ENCODE peak calls at places on chromosomes 7 and 10, in eight cellular contexts. F, L, G, P, R, Y, S and U are unnamed samples. For H3K4me1, the result is how much of the 10 kb centered on the place peaks cover.

GRCh38 chr7:150716368-150716767 is at the start of gene GIMAP1:
- DNase-seq in R (peak), Y (no peak), L (no peak), P (no peak), F (no peak), S (peak), G (no peak), U (no peak)

GRCh38 chr7:128236924-128237586 is 4.0 kb upstream of the LEP start:
- DNase-seq in L (peak), Y (no peak), R (no peak), P (no peak), G (no peak), F (no peak), S (no peak), U (no peak)

GRCh38 chr10:11345224-11346054 is 266.0 kb downstream of the USP6NL start:
- DNase-seq in G (peak), R (no peak), Y (no peak), S (no peak), L (no peak), P (no peak), F (no peak), U (no peak)

GRCh38 chr10:86785021-86785420 is 28.6 kb downstream of the BMPR1A start:
- DNase-seq in S (no peak), P (no peak), G (no peak), R (no peak), L (no peak), Y (no peak), F (no peak), U (no peak)

GRCh38 chr7:26853788-26854393 is 10.5 kb downstream of the SKAP2 start:
- DNase-seq in Y (no peak), F (no peak), S (no peak), P (no peak), R (no peak), L (peak), G (no peak), U (no peak)

GRCh38 chr10:79491171-79491835 is 21.0 kb upstream of the EIF5AL1 start:
- DNase-seq in G (no peak), R (no peak), P (no peak), F (no peak), L (no peak), Y (no peak), S (no peak), U (no peak)

GRCh38 chr10:88879754-88880286 is at the start of gene STAMBPL1:
- DNase-seq in F (no peak), L (no peak), P (no peak), S (peak), G (no peak), R (no peak), Y (peak), U (no peak)

GRCh38 chr10:11014671-11015141 is 3.0 kb upstream of the CELF2 start:
- DNase-seq in L (no peak), G (no peak), Y (peak), R (peak), S (no peak), P (no peak), F (no peak), U (no peak)

GRCh38 chr10:7310076-7310475 is 100.8 kb downstream of the SFMBT2 start:
- DNase-seq in G (no peak), L (no peak), R (peak), F (no peak), Y (no peak), P (no peak), S (no peak), U (no peak)

GRCh38 chr10:28327494-28327886 is 24.6 kb upstream of the MPP7 start:
- DNase-seq in P (no peak), G (no peak), R (no peak), Y (no peak), S (no peak), L (peak), F (no peak), U (no peak)

GRCh38 chr10:97686301-97686961 is 610 bp downstream of the AVPI1 start:
- DNase-seq in F (no peak), P (no peak), L (no peak), R (no peak), Y (no peak), G (no peak), S (no peak), U (no peak)

GRCh38 chr7:92766461-92767003 is 69.8 kb downstream of the CDK6 start:
- DNase-seq in G (no peak), R (no peak), P (no peak), F (no peak), Y (no peak), S (no peak), L (peak), U (no peak)

GRCh38 chr10:598415-599170 is 90.9 kb downstream of the DIP2C start:
- DNase-seq in P (no peak), L (peak), R (no peak), G (peak), Y (no peak), F (no peak), S (no peak), U (no peak)

GRCh38 chr10:60663850-60664249 is 114.4 kb upstream of the CDK1 start:
- DNase-seq in G (no peak), R (no peak), S (no peak), L (no peak), Y (no peak), F (no peak), P (no peak), U (no peak)

GRCh38 chr10:3292601-3293000 is 120.0 kb upstream of the PITRM1 start:
- DNase-seq in S (no peak), L (no peak), F (no peak), P (no peak), Y (no peak), R (no peak), G (no peak), U (no peak)
- H3K27ac ChIP-seq in S (no peak), L (no peak), F (no peak), P (no peak), Y (no peak), R (no peak), G (no peak), U (no peak)

DNA sequence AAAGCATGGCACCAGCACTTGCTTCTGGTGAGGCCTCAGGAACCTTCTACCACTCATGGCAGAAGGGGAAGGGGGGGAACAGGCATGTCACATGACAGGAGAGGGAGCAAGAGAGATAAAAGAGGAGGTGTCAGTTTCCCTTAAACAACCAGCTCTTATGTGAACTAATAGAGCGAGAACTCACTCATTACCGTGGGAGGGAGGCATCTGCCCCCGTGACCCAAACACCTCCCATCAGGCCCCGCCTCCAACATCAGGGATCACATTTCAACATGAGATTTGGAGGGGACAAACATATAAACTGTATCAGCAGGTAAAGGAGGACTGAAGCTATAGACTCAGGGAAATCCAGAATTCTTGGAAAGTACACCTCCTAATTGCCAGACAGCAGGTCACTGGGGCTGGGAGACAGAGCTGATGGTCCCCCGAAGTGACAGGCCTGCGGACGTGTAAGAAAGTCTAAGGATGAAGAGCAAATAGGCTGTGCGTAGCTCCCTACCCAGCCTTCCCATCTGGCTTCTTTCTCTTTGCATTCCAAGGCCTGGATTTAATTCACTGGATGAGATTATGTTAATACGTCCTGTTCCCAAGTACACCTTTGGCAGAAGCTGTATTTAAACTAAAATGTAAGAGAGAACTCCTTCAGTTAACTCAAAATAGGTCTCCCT is 186.7 kb upstream of the LYZL2 start:
- DNase-seq in L (no peak), Y (no peak), R (no peak), S (no peak), P (no peak), F (no peak), G (no peak), U (no peak)
- H3K4me1 ChIP-seq in L (under half), Y (under half), R (half or more), S (under half), P (under half), F (under half), G (under half), U (under half)

DNA sequence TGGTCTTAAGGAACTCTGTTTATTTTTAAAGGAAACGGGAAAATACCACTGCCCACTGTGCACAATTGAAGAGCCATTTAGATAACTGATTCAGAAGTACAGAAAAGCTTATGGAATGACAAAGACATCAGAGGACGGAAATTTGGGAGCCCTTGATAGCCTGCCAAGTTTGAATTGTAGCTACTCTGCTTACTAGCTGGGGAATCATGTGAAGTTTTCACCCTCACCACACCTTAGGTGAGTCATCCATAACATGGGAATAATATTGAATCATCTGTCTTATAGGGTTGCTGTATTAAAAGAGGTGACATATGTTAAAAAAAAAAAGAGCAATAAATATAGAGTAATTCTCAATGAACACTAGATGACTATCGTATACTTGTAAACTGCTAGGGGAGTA is 1104.2 kb downstream of the GATA3 start:
- DNase-seq in G (no peak), Y (no peak), F (no peak), R (no peak), S (no peak), L (peak), P (no peak), U (no peak)
- H3K4me3 ChIP-seq in G (no peak), Y (no peak), F (no peak), R (no peak), S (no peak), L (no peak), P (no peak), U (no peak)

GRCh38 chr7:71283802-71284201 is 151.9 kb downstream of the GALNT17 start:
- DNase-seq in P (no peak), R (no peak), F (no peak), G (no peak), L (no peak), S (no peak), Y (no peak), U (no peak)

GRCh38 chr7:71272509-71273214 is 140.7 kb downstream of the GALNT17 start:
- DNase-seq in L (no peak), Y (no peak), R (no peak), F (no peak), G (no peak), P (no peak), S (no peak), U (no peak)

GRCh38 chr7:71278301-71278700 is 146.4 kb downstream of the GALNT17 start:
- DNase-seq in L (peak), Y (no peak), S (no peak), F (no peak), G (no peak), P (no peak), R (no peak), U (no peak)
- H3K27ac ChIP-seq in L (no peak), Y (no peak), S (no peak), F (no peak), G (no peak), P (no peak), R (peak), U (no peak)